ENCODE peak calls at places on chromosomes 6 and 20, in six cellular contexts. V, D, X, O, B and K are unnamed samples.

GRCh38 chr6:81925201-81925600 is 172.7 kb upstream of the TENT5A start:
- DNase-seq in V (no peak), D (no peak), X (no peak), O (no peak), B (no peak), K (no peak)

GRCh38 chr20:57880155-57880648 is 170.4 kb upstream of the PMEPA1 start:
- DNase-seq in V (no peak), D (peak; percentile 37), X (no peak), O (no peak), B (no peak), K (no peak)

GRCh38 chr6:34190504-34191122 is 44.7 kb upstream of the GRM4 start:
- DNase-seq in V (no peak), D (no peak), X (peak; percentile 54), O (peak; percentile 25), B (no peak), K (no peak)

GRCh38 chr20:22180244-22180643 is 404.1 kb downstream of the FOXA2 start:
- DNase-seq in V (no peak), D (no peak), X (no peak), O (peak; percentile 58), B (no peak), K (no peak)

GRCh38 chr6:14530385-14530784 is 412.8 kb downstream of the CD83 start:
- DNase-seq in V (no peak), D (no peak), X (no peak), O (no peak), B (no peak), K (no peak)

GRCh38 chr6:24495516-24495847 is 713 bp downstream of the ALDH5A1 start:
- DNase-seq in V (peak; percentile 75), D (peak; percentile 70), X (peak; percentile 88), O (peak; percentile 83), B (no peak), K (peak; percentile 10)

GRCh38 chr6:126381498-126381897 is 41.6 kb downstream of the CENPW start:
- DNase-seq in V (no peak), D (no peak), X (no peak), O (no peak), B (no peak), K (no peak)

GRCh38 chr6:3895303-3895635 is 46.1 kb downstream of the FAM50B start:
- DNase-seq in V (no peak), D (no peak), X (no peak), O (no peak), B (no peak), K (no peak)

GRCh38 chr20:16810216-16810615 is 62.1 kb downstream of the OTOR start:
- DNase-seq in V (no peak), D (no peak), X (no peak), O (no peak), B (no peak), K (peak; percentile 41)

GRCh38 chr6:28738396-28738765 is 185.4 kb downstream of the TRIM27 start:
- DNase-seq in V (no peak), D (no peak), X (no peak), O (peak; percentile 50), B (peak; percentile 62), K (no peak)

GRCh38 chr6:85404497-85405174 is 45.2 kb upstream of the NT5E start:
- DNase-seq in V (no peak), D (no peak), X (no peak), O (no peak), B (no peak), K (peak; percentile 97)

GRCh38 chr20:4064118-4064962 is 49.0 kb upstream of the RNF24 start:
- DNase-seq in V (peak; percentile 94), D (peak; percentile 94), X (peak; percentile 91), O (peak; percentile 70), B (peak; percentile 96), K (peak; percentile 74)

GRCh38 chr6:44650947-44651346 is 263.4 kb downstream of the CDC5L start:
- DNase-seq in V (no peak), D (no peak), X (peak; percentile 5), O (no peak), B (no peak), K (peak; percentile 72)

GRCh38 chr6:137191670-137192069 is 18.2 kb upstream of the IL22RA2 start:
- DNase-seq in V (no peak), D (peak; percentile 25), X (no peak), O (no peak), B (no peak), K (no peak)

DNA sequence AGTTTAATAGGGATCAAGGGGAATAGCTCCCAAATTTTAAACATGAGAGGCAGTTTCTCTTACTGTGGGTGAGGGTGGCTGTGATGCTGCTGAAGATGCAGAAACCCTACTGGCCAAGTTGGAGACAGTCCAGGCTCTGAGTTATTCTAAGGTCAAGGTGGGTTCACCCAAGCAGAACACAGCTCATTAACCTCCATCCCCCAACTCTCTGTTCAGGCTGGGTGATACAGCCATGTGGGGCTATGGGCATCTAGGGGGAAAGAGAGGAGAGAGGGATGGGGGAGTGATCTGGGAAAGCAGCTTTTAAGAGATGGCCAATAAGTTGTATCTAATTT is 18.9 kb upstream of the TRAM2 start:
- DNase-seq in V (no peak), D (no peak), X (no peak), O (peak; percentile 16), B (no peak), K (no peak)
- TF ChIP-seq CTCF in V (no peak), D (no peak), X (no peak), O (no peak), B (no peak), K (no peak)

DNA sequence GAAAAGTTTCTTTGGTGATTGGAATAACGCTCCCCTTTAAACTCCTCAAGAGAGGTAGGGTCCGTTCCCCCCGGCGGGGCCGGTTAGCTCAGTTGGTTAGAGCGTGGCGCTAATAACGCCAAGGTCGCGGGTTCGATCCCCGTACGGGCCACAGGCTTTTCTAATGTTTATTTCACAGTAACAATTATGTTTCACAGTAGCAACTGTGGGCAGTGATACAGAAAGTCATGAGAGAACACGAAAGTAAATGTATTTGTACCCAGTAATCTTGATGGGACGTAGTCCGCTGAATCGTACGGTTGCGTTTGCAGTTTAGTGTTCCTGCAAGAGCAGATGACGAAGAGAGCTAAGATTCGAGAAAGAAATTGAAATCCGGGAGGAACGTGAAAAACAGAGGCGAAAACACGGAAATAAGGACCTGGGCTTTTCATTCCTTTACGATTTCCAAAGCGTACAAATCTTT is 505.5 kb downstream of the PRIM2 start:
- DNase-seq in V (no peak), D (no peak), X (no peak), O (peak; percentile 79), B (no peak), K (peak; percentile 8)
- H3K4me3 ChIP-seq in V (no peak overlapping the region), D (no peak overlapping the region), X (no peak overlapping the region), O (peak overlapping the region; percentile 49), B (no peak overlapping the region), K (no peak overlapping the region)

GRCh38 chr20:31968299-31969126 is 562 bp downstream of the XKR7 start:
- DNase-seq in V (peak; percentile 84), D (peak; percentile 67), X (peak; percentile 85), O (peak; percentile 97), B (no peak), K (peak; percentile 31)
- H3K27me3 ChIP-seq in V (peaks cover 10% of the 10 kb centered on the region), D (peaks cover 51% of the 10 kb centered on the region), X (peaks cover 41% of the 10 kb centered on the region), O (peaks cover 26% of the 10 kb centered on the region), B (peaks cover 80% of the 10 kb centered on the region), K (peaks cover 6% of the 10 kb centered on the region)

GRCh38 chr6:148263961-148264360 is 78.7 kb upstream of the SASH1 start:
- DNase-seq in V (no peak), D (no peak), X (no peak), O (no peak), B (no peak), K (peak; percentile 15)

GRCh38 chr6:148261470-148261869 is 81.2 kb upstream of the SASH1 start:
- DNase-seq in V (no peak), D (no peak), X (no peak), O (no peak), B (no peak), K (no peak)

GRCh38 chr6:148258868-148259267 is 83.8 kb upstream of the SASH1 start:
- DNase-seq in V (no peak), D (no peak), X (no peak), O (no peak), B (no peak), K (no peak)

GRCh38 chr6:148265058-148265457 is 77.6 kb upstream of the SASH1 start:
- DNase-seq in V (no peak), D (no peak), X (no peak), O (peak; percentile 49), B (no peak), K (peak; percentile 42)

DNA sequence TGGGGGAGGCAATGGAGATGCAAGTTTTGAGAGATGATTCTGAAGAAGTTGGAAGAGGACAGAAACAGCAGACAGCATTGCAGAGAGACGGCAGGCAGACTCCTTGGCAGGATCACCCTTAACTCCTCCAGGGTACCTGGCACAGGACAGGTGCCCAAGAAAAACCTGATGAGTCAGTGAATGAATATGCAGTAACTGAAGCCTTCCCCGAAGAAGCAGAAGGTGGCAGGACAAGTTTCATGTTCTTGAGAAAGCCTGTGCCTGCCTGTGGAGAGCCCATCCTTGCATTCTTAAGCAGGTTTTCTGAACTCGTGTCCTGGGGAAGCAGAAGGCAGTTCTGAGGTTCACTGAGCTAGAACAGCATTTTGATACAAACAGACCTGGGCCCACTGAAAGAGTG is 79.6 kb upstream of the SASH1 start:
- DNase-seq in V (no peak), D (no peak), X (no peak), O (no peak), B (no peak), K (peak; percentile 80)
- TF ChIP-seq CTCF in V (no peak), D (no peak), X (no peak), O (no peak), B (no peak), K (no peak)

GRCh38 chr6:145547596-145548325 is 187.6 kb downstream of the EPM2A start:
- DNase-seq in V (no peak), D (peak; percentile 8), X (no peak), O (no peak), B (no peak), K (no peak)
- H3K4me3 ChIP-seq in V (no peak overlapping the region), D (no peak overlapping the region), X (no peak overlapping the region), O (no peak overlapping the region), B (no peak overlapping the region), K (no peak overlapping the region)

DNA sequence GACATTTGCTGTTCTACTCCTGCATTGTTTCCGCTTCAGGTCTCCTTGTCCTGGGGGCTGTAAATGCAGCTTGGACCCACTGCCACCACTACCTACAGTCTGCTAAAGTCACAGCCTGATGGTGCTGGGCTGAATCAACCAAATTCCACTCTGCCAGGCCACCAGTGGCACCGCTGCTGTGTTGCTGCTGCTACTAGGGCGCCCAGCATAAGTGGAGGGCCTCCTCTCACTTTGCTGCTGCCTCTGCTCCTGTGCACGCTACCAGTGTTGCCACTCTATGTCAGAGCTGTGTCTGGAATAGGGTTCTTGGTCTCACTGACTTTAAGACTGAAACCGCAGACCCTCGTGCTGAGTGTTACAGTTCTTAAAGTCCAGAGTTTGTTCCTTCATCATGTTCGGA is 1.4 kb upstream of the SSR1 start:
- DNase-seq in V (no peak), D (no peak), X (no peak), O (no peak), B (no peak), K (no peak)
- H3K27me3 ChIP-seq in V (no peaks in the 10 kb centered on the region), D (no peaks in the 10 kb centered on the region), X (no peaks in the 10 kb centered on the region), O (no peaks in the 10 kb centered on the region), B (peaks cover 7% of the 10 kb centered on the region), K (no peaks in the 10 kb centered on the region)